ENCODE peak calls at places on chromosomes 7 and 10, in five cellular contexts. One of them, this sample, is unnamed.
A peak's percentile ranks its signal among the peaks of the same experiment; 100 is the strongest.

GRCh38 chr10:91590904-91591791 is 41.7 kb downstream of the PPP1R3C start:
- DNase-seq in K562: peak; percentile 67
- DNase-seq in IMR-90: peak; percentile 93
- DNase-seq in GM12878: no peak
- DNase-seq in SK-N-SH: peak; percentile 73
- DNase-seq in this sample: no peak

GRCh38 chr10:116464257-116464656 is 36.6 kb downstream of the PNLIPRP3 start:
- DNase-seq in K562: no peak
- DNase-seq in IMR-90: no peak
- DNase-seq in GM12878: no peak
- DNase-seq in SK-N-SH: no peak
- DNase-seq in this sample: no peak

GRCh38 chr7:56256108-56256507 is 139.9 kb upstream of the NUPR2 start:
- DNase-seq in K562: no peak
- DNase-seq in IMR-90: no peak
- DNase-seq in GM12878: no peak
- DNase-seq in SK-N-SH: no peak
- DNase-seq in this sample: no peak

GRCh38 chr7:105213619-105214018 is 175.1 kb downstream of the SRPK2 start:
- DNase-seq in K562: no peak
- DNase-seq in IMR-90: no peak
- DNase-seq in GM12878: no peak
- DNase-seq in SK-N-SH: no peak
- DNase-seq in this sample: no peak

GRCh38 chr10:98667081-98667480 is 220.3 kb upstream of the HPS1 start:
- DNase-seq in K562: no peak
- DNase-seq in IMR-90: no peak
- DNase-seq in GM12878: no peak
- DNase-seq in SK-N-SH: no peak
- DNase-seq in this sample: no peak

GRCh38 chr7:2645274-2645868 is 13.6 kb downstream of the TTYH3 start:
- DNase-seq in K562: no peak
- DNase-seq in IMR-90: no peak
- DNase-seq in GM12878: no peak
- DNase-seq in SK-N-SH: peak; percentile 93
- DNase-seq in this sample: no peak

GRCh38 chr10:44860811-44861751 is 50.1 kb upstream of the TMEM72 start:
- DNase-seq in K562: no peak
- DNase-seq in IMR-90: peak; percentile 86
- DNase-seq in GM12878: no peak
- DNase-seq in SK-N-SH: no peak
- DNase-seq in this sample: peak; percentile 6

GRCh38 chr7:12951397-12951801 is 264.0 kb downstream of the ARL4A start:
- DNase-seq in K562: peak; percentile 57
- DNase-seq in IMR-90: peak; percentile 89
- DNase-seq in GM12878: no peak
- DNase-seq in SK-N-SH: no peak
- DNase-seq in this sample: no peak

GRCh38 chr7:29282819-29283414 is 88.3 kb downstream of the CHN2 start:
- DNase-seq in K562: no peak
- DNase-seq in IMR-90: no peak
- DNase-seq in GM12878: no peak
- DNase-seq in SK-N-SH: no peak
- DNase-seq in this sample: no peak

GRCh38 chr10:70232155-70232858 is 922 bp downstream of the PPA1 start:
- DNase-seq in K562: peak; percentile 73
- DNase-seq in IMR-90: peak; percentile 60
- DNase-seq in GM12878: no peak
- DNase-seq in SK-N-SH: peak; percentile 36
- DNase-seq in this sample: peak; percentile 71

GRCh38 chr7:93015193-93016084 is 102.3 kb downstream of the SAMD9 start:
- DNase-seq in K562: no peak
- DNase-seq in IMR-90: peak; percentile 80
- DNase-seq in GM12878: no peak
- DNase-seq in SK-N-SH: no peak
- DNase-seq in this sample: no peak

GRCh38 chr7:125424721-125425120 is 495.1 kb upstream of the POT1 start:
- DNase-seq in K562: no peak
- DNase-seq in IMR-90: no peak
- DNase-seq in GM12878: no peak
- DNase-seq in SK-N-SH: no peak
- DNase-seq in this sample: no peak

GRCh38 chr10:70186571-70186970 is 16.3 kb upstream of the SAR1A start:
- DNase-seq in K562: no peak
- DNase-seq in IMR-90: peak; percentile 76
- DNase-seq in GM12878: no peak
- DNase-seq in SK-N-SH: no peak
- DNase-seq in this sample: no peak

GRCh38 chr7:157394246-157395191 is 57.7 kb downstream of the DNAJB6 start:
- DNase-seq in K562: no peak
- DNase-seq in IMR-90: peak; percentile 78
- DNase-seq in GM12878: no peak
- DNase-seq in SK-N-SH: no peak
- DNase-seq in this sample: no peak
- TF ChIP-seq MXI1 in K562: no peak
- TF ChIP-seq MXI1 in IMR-90: no peak
- TF ChIP-seq MXI1 in GM12878: no peak
- TF ChIP-seq MXI1 in SK-N-SH: no peak
- TF ChIP-seq MXI1 in this sample: no peak

GRCh38 chr7:66303454-66304160 is 98.5 kb downstream of the TPST1 start:
- DNase-seq in K562: no peak
- DNase-seq in IMR-90: no peak
- DNase-seq in GM12878: no peak
- DNase-seq in SK-N-SH: no peak
- DNase-seq in this sample: no peak
- TF ChIP-seq MXI1 in K562: no peak
- TF ChIP-seq MXI1 in IMR-90: no peak
- TF ChIP-seq MXI1 in GM12878: no peak
- TF ChIP-seq MXI1 in SK-N-SH: no peak
- TF ChIP-seq MXI1 in this sample: no peak

GRCh38 chr10:58299580-58299979 is 30.6 kb downstream of the CISD1 start:
- DNase-seq in K562: peak; percentile 83
- DNase-seq in IMR-90: peak; percentile 57
- DNase-seq in GM12878: no peak
- DNase-seq in SK-N-SH: peak; percentile 60
- DNase-seq in this sample: peak; percentile 71
- TF ChIP-seq MXI1 in K562: no peak
- TF ChIP-seq MXI1 in IMR-90: no peak
- TF ChIP-seq MXI1 in GM12878: no peak
- TF ChIP-seq MXI1 in SK-N-SH: no peak
- TF ChIP-seq MXI1 in this sample: no peak

GRCh38 chr10:47027812-47028260 is 116.6 kb downstream of the PTPN20 start:
- DNase-seq in K562: no peak
- DNase-seq in IMR-90: no peak
- DNase-seq in GM12878: no peak
- DNase-seq in SK-N-SH: no peak
- DNase-seq in this sample: no peak
- TF ChIP-seq MXI1 in K562: no peak
- TF ChIP-seq MXI1 in IMR-90: no peak
- TF ChIP-seq MXI1 in GM12878: no peak
- TF ChIP-seq MXI1 in SK-N-SH: no peak
- TF ChIP-seq MXI1 in this sample: no peak

GRCh38 chr10:21702633-21703111 is 168.6 kb downstream of the MLLT10 start:
- DNase-seq in K562: no peak
- DNase-seq in IMR-90: no peak
- DNase-seq in GM12878: peak; percentile 31
- DNase-seq in SK-N-SH: no peak
- DNase-seq in this sample: no peak

GRCh38 chr10:21705142-21705827 is 171.3 kb downstream of the MLLT10 start:
- DNase-seq in K562: no peak
- DNase-seq in IMR-90: no peak
- DNase-seq in GM12878: no peak
- DNase-seq in SK-N-SH: no peak
- DNase-seq in this sample: no peak

GRCh38 chr10:21696302-21696701 is 162.3 kb downstream of the MLLT10 start:
- DNase-seq in K562: no peak
- DNase-seq in IMR-90: no peak
- DNase-seq in GM12878: no peak
- DNase-seq in SK-N-SH: no peak
- DNase-seq in this sample: no peak

GRCh38 chr10:21699575-21699974 is 165.5 kb downstream of the MLLT10 start:
- DNase-seq in K562: no peak
- DNase-seq in IMR-90: no peak
- DNase-seq in GM12878: no peak
- DNase-seq in SK-N-SH: no peak
- DNase-seq in this sample: no peak

GRCh38 chr10:21700474-21700873 is 166.4 kb downstream of the MLLT10 start:
- DNase-seq in K562: peak; percentile 13
- DNase-seq in IMR-90: no peak
- DNase-seq in GM12878: no peak
- DNase-seq in SK-N-SH: no peak
- DNase-seq in this sample: no peak
- TF ChIP-seq MXI1 in K562: no peak
- TF ChIP-seq MXI1 in IMR-90: no peak
- TF ChIP-seq MXI1 in GM12878: no peak
- TF ChIP-seq MXI1 in SK-N-SH: no peak
- TF ChIP-seq MXI1 in this sample: no peak

DNA sequence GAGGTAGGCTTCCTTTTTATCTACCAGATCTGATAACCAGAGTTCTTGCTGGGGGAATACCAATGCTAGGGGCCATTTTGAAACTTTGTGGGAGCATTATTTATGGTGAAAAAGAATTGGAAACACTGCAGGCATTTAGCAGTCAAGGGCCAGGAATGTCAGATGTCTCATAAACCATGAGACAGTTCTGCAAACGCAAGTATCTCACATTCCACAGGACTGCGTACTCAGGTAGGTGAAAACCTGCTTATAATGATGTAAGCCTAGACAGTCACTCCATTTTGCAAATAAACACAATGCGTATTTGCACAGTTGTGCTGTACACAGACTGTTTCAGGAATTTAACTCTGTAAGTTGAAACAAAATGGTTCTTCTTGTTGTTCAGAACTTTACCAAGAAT is 33.9 kb downstream of the ECHDC3 start:
- DNase-seq in K562: no peak
- DNase-seq in IMR-90: peak; percentile 69
- DNase-seq in GM12878: no peak
- DNase-seq in SK-N-SH: no peak
- DNase-seq in this sample: no peak
- TF ChIP-seq MXI1 in K562: no peak
- TF ChIP-seq MXI1 in IMR-90: no peak
- TF ChIP-seq MXI1 in GM12878: no peak
- TF ChIP-seq MXI1 in SK-N-SH: no peak
- TF ChIP-seq MXI1 in this sample: no peak

GRCh38 chr10:100370976-100371706 is 24.1 kb downstream of the SCD start:
- DNase-seq in K562: peak; percentile 89
- DNase-seq in IMR-90: peak; percentile 87
- DNase-seq in GM12878: peak; percentile 34
- DNase-seq in SK-N-SH: no peak
- DNase-seq in this sample: peak; percentile 91
- TF ChIP-seq MXI1 in K562: no peak
- TF ChIP-seq MXI1 in IMR-90: no peak
- TF ChIP-seq MXI1 in GM12878: no peak
- TF ChIP-seq MXI1 in SK-N-SH: no peak
- TF ChIP-seq MXI1 in this sample: peak; percentile 2

GRCh38 chr10:104117839-104118323 is 4.1 kb upstream of the SFR1 start:
- DNase-seq in K562: no peak
- DNase-seq in IMR-90: peak; percentile 43
- DNase-seq in GM12878: no peak
- DNase-seq in SK-N-SH: no peak
- DNase-seq in this sample: no peak
- TF ChIP-seq MXI1 in K562: no peak
- TF ChIP-seq MXI1 in IMR-90: no peak
- TF ChIP-seq MXI1 in GM12878: no peak
- TF ChIP-seq MXI1 in SK-N-SH: no peak
- TF ChIP-seq MXI1 in this sample: no peak